ENCODE peak calls at places on chromosomes 6 and 20, in four cellular contexts. C is K562, A is Panc1, D is HepG2. K is an unnamed sample. For H3K36me3, the result is how much of the 10 kb centered on the place peaks cover.

GRCh38 chr6:75147512-75147911 is 58.3 kb downstream of the COL12A1 start:
- DNase-seq in C (no peak), A (no peak), D (no peak), K (no peak)

GRCh38 chr6:156980515-156980914 is 203.3 kb downstream of the ARID1B start:
- DNase-seq in C (no peak), A (no peak), D (no peak), K (no peak)

GRCh38 chr6:26105842-26106241 is 18.6 kb downstream of the HFE start:
- DNase-seq in C (no peak), A (no peak), D (no peak), K (no peak)

GRCh38 chr6:130107710-130108109 is 89.3 kb downstream of the L3MBTL3 start:
- DNase-seq in C (no peak), A (no peak), D (no peak), K (no peak)

GRCh38 chr6:112372213-112372806 is 25.2 kb downstream of the RFPL4B start:
- DNase-seq in C (no peak), A (peak), D (no peak), K (peak)

GRCh38 chr6:32129297-32130088 is 595 bp downstream of the FKBPL start:
- DNase-seq in C (no peak), A (no peak), D (no peak), K (no peak)

GRCh38 chr6:52498538-52499017 is 78.3 kb downstream of the TRAM2 start:
- DNase-seq in C (no peak), A (no peak), D (no peak), K (no peak)

GRCh38 chr6:163841733-163842132 is 427.2 kb downstream of the QKI start:
- DNase-seq in C (no peak), A (no peak), D (no peak), K (no peak)

GRCh38 chr20:38426006-38426405 is 9.1 kb downstream of the SNHG17 start:
- DNase-seq in C (no peak), A (no peak), D (peak), K (no peak)

GRCh38 chr6:75124085-75124484 is 81.8 kb downstream of the COL12A1 start:
- DNase-seq in C (no peak), A (no peak), D (no peak), K (no peak)

GRCh38 chr20:17610566-17611289 is 40.9 kb downstream of the DSTN start:
- DNase-seq in C (no peak), A (no peak), D (no peak), K (no peak)

GRCh38 chr20:62303327-62304226 is 780 bp downstream of the ADRM1 start:
- DNase-seq in C (no peak), A (no peak), D (peak), K (no peak)

GRCh38 chr20:47453167-47453782 is 48.4 kb upstream of the NCOA3 start:
- DNase-seq in C (no peak), A (peak), D (peak), K (peak)

GRCh38 chr20:6623989-6624388 is 143.5 kb upstream of the BMP2 start:
- DNase-seq in C (no peak), A (no peak), D (peak), K (no peak)

GRCh38 chr6:15907914-15908518 is 220.9 kb upstream of the MYLIP start:
- DNase-seq in C (peak), A (no peak), D (no peak), K (no peak)

GRCh38 chr20:47262365-47263013 is 94.0 kb downstream of the ZMYND8 start:
- DNase-seq in C (no peak), A (no peak), D (no peak), K (no peak)

GRCh38 chr6:129685640-129686031 is 24.3 kb downstream of the ARHGAP18 start:
- DNase-seq in C (no peak), A (no peak), D (no peak), K (no peak)

GRCh38 chr6:151209071-151209831 is 30.5 kb upstream of the AKAP12 start:
- DNase-seq in C (no peak), A (no peak), D (peak), K (peak)

GRCh38 chr6:153058909-153059308 is 56.4 kb upstream of the MTRF1L start:
- DNase-seq in C (no peak), A (no peak), D (no peak), K (no peak)

GRCh38 chr20:46018611-46019010 is 9.9 kb downstream of the MMP9 start:
- DNase-seq in C (no peak), A (no peak), D (no peak), K (no peak)
- H3K36me3 ChIP-seq in C (under half), A (under half), D (under half), K (under half)

DNA sequence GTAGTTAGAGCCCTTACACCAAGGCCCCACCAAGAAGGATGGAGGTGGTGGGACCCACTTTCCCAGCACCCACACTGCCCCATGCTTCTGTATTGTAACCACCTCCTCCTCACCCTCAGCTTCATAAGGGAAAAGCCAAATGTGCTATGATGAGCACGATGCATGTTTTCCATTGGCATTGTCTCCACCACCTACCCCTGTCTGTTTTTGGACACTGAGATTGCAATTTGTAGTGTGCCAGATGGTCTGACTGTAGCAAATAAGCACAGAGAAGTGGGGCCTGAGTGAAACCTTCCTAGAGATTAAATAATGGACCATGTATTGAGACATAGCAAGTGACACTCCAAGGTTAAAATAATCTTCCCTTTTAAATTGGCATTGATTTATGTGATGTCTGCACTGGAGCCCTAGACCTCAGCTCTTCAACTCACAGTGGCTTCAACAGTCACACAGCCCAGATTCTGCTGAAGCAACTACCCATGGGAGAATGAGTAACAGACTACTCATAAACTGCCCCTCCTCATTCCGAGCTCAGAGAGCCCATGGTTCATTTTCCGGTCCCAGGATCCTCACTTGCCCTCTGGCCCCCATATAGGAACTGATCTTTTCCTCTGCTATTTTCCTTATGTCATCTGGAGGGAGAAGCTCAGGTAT is 177.9 kb downstream of the COL9A1 start:
- DNase-seq in C (no peak), A (no peak), D (no peak), K (no peak)
- TF ChIP-seq TCF7L2 in C (no peak), A (no peak), D (no peak), K (no peak)

DNA sequence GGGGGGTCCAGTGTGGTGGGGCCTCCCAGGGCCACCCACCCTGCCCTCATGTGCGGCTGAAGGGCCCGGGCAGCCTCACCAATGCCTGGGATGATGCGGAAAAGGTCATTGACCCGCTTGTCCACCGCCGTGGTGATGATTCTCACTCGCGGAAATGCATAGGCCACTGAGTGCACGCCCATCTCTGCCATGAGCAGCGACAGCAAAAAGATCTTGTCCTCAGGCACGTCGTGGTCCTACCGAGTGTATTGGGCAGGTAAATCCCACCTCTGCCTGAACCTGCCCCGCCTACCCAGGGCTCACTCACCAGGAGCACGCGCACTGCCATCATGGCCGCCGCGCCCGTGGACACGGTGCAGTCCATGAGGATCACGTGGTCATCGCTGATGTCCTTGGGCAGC is 16.1 kb downstream of the UCKL1 start:
- DNase-seq in C (no peak), A (no peak), D (no peak), K (no peak)
- H3K36me3 ChIP-seq in C (half or more), A (under half), D (half or more), K (under half)

GRCh38 chr6:11428895-11429294 is 108.7 kb upstream of the TMEM170B start:
- DNase-seq in C (no peak), A (no peak), D (peak), K (no peak)
- TF ChIP-seq TCF7L2 in C (no peak), A (no peak), D (no peak), K (no peak)

GRCh38 chr6:35970181-35970580 is 49.3 kb upstream of the SRPK1 start:
- DNase-seq in C (no peak), A (no peak), D (no peak), K (no peak)
- H3K36me3 ChIP-seq in C (under half), A (under half), D (under half), K (under half)

GRCh38 chr20:52152416-52152815 is 39.2 kb downstream of the ZFP64 start:
- DNase-seq in C (peak), A (no peak), D (no peak), K (no peak)

GRCh38 chr20:52152921-52153320 is 38.7 kb downstream of the ZFP64 start:
- DNase-seq in C (no peak), A (no peak), D (no peak), K (no peak)

GRCh38 chr20:52145587-52145986 is 46.0 kb downstream of the ZFP64 start:
- DNase-seq in C (no peak), A (no peak), D (no peak), K (no peak)

GRCh38 chr20:52154575-52154974 is 37.0 kb downstream of the ZFP64 start:
- DNase-seq in C (no peak), A (no peak), D (no peak), K (no peak)

DNA sequence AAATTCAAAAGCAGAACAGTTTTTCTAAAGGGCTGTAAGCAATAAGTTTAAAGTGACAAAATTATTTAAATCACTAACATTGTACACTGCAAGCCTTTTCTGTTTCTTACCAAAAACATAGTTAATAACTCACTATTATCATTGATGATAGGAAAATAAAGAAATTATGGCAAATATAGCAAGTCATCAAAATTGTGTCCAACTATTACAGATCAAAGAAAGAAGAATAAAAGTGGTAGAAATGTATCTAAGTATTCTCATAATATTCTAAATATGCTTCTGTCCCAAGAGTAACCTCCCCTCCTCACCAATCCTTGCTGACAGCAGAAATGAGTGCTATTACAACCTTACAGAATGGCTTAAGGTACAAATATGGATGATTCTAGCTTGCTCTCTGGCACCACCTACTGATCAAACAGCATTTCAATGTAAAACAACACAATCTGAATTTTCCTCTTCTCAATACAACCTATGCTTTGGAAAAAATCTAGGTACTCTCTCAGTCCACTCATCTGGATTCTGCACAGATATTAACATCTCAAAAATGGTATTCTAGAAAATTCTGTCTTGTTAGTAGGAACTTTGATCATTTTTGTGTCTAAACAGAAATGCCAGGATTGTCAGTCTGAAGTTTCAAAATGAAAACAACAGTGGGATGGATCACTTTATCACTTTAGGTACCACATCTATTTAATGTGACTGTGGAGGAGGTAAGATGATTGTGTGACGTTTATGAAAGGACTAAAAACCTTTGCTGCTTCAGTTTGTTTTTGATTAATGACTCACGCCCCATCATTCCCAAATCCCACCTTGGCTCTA is 40.9 kb downstream of the ZFP64 start:
- DNase-seq in C (peak), A (peak), D (peak), K (peak)
- TF ChIP-seq TCF7L2 in C (no peak), A (no peak), D (no peak), K (no peak)

GRCh38 chr20:51517839-51518238 is 24.7 kb downstream of the NFATC2 start:
- DNase-seq in C (no peak), A (no peak), D (no peak), K (no peak)
- H3K36me3 ChIP-seq in C (half or more), A (under half), D (under half), K (under half)

GRCh38 chr6:155493694-155494143 is 38.1 kb upstream of the NOX3 start:
- DNase-seq in C (no peak), A (peak), D (peak), K (peak)
- TF ChIP-seq TCF7L2 in C (no peak), A (no peak), D (no peak), K (no peak)